ENCODE peak calls at places on chromosomes 7 and 10, in eight cellular contexts. U, E, L, Z, Y, B, W and K are unnamed samples.
A peak's percentile ranks its signal among the peaks of the same experiment; 100 is the strongest.

GRCh38 chr7:11212816-11213215 is 239.1 kb downstream of the PHF14 start:
- DNase-seq in U (no peak), E (peak; percentile 60), L (no peak), Z (no peak), Y (no peak), B (no peak), W (no peak), K (no peak)

GRCh38 chr10:47264797-47265281 is 35.2 kb upstream of the GDF10 start:
- DNase-seq in U (no peak), E (no peak), L (no peak), Z (no peak), Y (no peak), B (no peak), W (no peak), K (no peak)

GRCh38 chr7:157594306-157594705 is 257.5 kb downstream of the DNAJB6 start:
- DNase-seq in U (no peak), E (no peak), L (no peak), Z (no peak), Y (no peak), B (no peak), W (no peak), K (no peak)

GRCh38 chr10:100485336-100485735 is 22.5 kb downstream of the WNT8B start:
- DNase-seq in U (no peak), E (no peak), L (no peak), Z (no peak), Y (no peak), B (no peak), W (no peak), K (no peak)

GRCh38 chr7:11951909-11952308 is 119.9 kb upstream of the THSD7A start:
- DNase-seq in U (no peak), E (no peak), L (peak; percentile 43), Z (no peak), Y (no peak), B (no peak), W (no peak), K (no peak)

GRCh38 chr10:79939969-79940368 is 8.9 kb downstream of the SFTPD start:
- DNase-seq in U (no peak), E (no peak), L (no peak), Z (no peak), Y (no peak), B (no peak), W (no peak), K (no peak)

GRCh38 chr10:78316451-78316931 is 282.8 kb downstream of the RPS24 start:
- DNase-seq in U (no peak), E (no peak), L (peak; percentile 47), Z (peak; percentile 53), Y (peak; percentile 40), B (no peak), W (no peak), K (peak; percentile 43)

GRCh38 chr10:55500931-55501559 is 700.0 kb upstream of the PCDH15 start:
- DNase-seq in U (peak; percentile 10), E (peak; percentile 18), L (peak; percentile 2), Z (peak; percentile 49), Y (no peak), B (no peak), W (peak; percentile 59), K (peak; percentile 60)

GRCh38 chr7:137091396-137091795 is 222.9 kb downstream of the CHRM2 start:
- DNase-seq in U (no peak), E (no peak), L (peak; percentile 24), Z (peak; percentile 67), Y (peak; percentile 19), B (no peak), W (peak; percentile 82), K (peak; percentile 62)

GRCh38 chr10:57716884-57717283 is 550.8 kb downstream of the IPMK start:
- DNase-seq in U (no peak), E (peak; percentile 28), L (peak; percentile 4), Z (peak; percentile 25), Y (no peak), B (no peak), W (peak; percentile 12), K (no peak)
- TF ChIP-seq CTCF in U (peak; percentile 50), E (peak; percentile 62), L (peak; percentile 39), Z (peak; percentile 58), Y (peak; percentile 49), B (peak; percentile 45), W (peak; percentile 51), K (peak; percentile 40)

DNA sequence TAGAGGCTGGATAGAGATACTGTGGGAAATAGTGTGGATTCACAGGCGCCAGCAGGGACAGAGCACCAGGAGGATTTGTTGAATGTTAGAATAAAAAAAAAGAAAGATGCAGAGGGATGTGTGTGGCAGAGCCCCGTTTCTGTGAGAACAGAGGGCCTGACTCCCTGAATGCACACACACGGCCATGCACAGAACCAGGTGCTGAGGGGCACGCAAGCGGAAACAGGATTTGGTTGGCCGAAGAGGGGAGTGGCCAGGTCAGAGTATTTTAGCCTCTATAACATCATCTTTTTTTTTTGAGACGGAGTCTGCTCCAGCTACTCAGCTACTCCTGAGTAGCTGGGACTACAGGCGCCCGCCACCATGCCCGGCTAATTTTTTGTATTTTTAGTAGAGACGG is 21.9 kb downstream of the IQCE start:
- DNase-seq in U (no peak), E (no peak), L (no peak), Z (no peak), Y (no peak), B (no peak), W (no peak), K (no peak)
- H3K4me3 ChIP-seq in U (no peak overlapping the region), E (no peak overlapping the region), L (no peak overlapping the region), Z (no peak overlapping the region), Y (no peak overlapping the region), B (no peak overlapping the region), W (no peak overlapping the region), K (no peak overlapping the region)

GRCh38 chr7:21690717-21691116 is 147.9 kb downstream of the DNAH11 start:
- DNase-seq in U (no peak), E (no peak), L (no peak), Z (no peak), Y (no peak), B (no peak), W (no peak), K (no peak)
- TF ChIP-seq CTCF in U (no peak), E (peak; percentile 22), L (no peak), Z (peak; percentile 19), Y (no peak), B (peak; percentile 22), W (no peak), K (no peak)

GRCh38 chr7:29193316-29194205 is 1.0 kb upstream of the CHN2 start:
- DNase-seq in U (no peak), E (no peak), L (no peak), Z (peak; percentile 32), Y (no peak), B (no peak), W (no peak), K (no peak)
- H3K4me3 ChIP-seq in U (peak overlapping the region; percentile 66), E (peak overlapping the region; percentile 59), L (no peak overlapping the region), Z (peak overlapping the region; percentile 97), Y (no peak overlapping the region), B (peak overlapping the region; percentile 79), W (peak overlapping the region; percentile 59), K (no peak overlapping the region)

DNA sequence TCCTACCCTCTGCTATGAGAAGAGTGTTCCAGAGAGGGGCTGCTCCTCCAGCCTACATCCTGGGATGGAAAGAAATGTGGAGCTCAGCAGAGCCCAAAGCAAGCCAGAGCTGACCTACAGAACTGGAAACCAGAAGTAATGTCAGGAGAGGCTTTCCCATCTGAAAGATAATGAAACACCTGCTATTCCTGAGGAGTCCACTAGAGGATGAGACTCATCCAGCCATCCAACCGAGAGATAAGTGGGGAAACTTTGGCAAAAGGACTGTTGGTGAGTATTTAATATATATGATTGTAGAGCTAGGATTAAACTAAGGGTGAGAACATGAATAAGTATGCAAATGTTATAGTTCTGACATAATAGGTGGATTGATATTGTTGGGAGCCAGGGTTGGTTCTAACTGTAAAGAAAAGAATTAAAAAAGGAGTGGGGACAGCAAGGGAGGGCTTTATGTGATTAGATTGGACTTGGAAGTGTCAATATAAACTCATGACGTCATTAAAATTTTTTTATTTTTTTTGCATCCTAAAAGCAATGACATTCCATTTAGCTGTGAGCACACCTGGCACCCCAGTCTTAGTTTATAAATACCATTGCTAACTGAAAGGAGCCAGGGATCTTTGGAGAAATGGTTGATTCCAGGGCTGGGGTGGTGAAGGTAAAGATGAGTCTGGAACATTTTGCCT is 312.8 kb upstream of the NFE2L3 start:
- DNase-seq in U (no peak), E (no peak), L (no peak), Z (no peak), Y (no peak), B (no peak), W (no peak), K (no peak)
- TF ChIP-seq CTCF in U (peak; percentile 47), E (peak; percentile 47), L (peak; percentile 40), Z (peak; percentile 22), Y (peak; percentile 40), B (no peak), W (peak; percentile 24), K (peak; percentile 75)

GRCh38 chr7:2354173-2355078 is at the start of gene EIF3B:
- DNase-seq in U (peak; percentile 37), E (peak; percentile 89), L (peak; percentile 91), Z (peak; percentile 95), Y (peak; percentile 88), B (peak; percentile 87), W (peak; percentile 94), K (peak; percentile 91)
- H3K4me3 ChIP-seq in U (peak within 1 kb of the TSS; percentile 96), E (peak within 1 kb of the TSS; percentile 97), L (peak within 1 kb of the TSS; percentile 81), Z (peak within 1 kb of the TSS; percentile 98), Y (peak within 1 kb of the TSS; percentile 70), B (peak within 1 kb of the TSS; percentile 99), W (peak within 1 kb of the TSS; percentile 97), K (peak within 1 kb of the TSS; percentile 90)

DNA sequence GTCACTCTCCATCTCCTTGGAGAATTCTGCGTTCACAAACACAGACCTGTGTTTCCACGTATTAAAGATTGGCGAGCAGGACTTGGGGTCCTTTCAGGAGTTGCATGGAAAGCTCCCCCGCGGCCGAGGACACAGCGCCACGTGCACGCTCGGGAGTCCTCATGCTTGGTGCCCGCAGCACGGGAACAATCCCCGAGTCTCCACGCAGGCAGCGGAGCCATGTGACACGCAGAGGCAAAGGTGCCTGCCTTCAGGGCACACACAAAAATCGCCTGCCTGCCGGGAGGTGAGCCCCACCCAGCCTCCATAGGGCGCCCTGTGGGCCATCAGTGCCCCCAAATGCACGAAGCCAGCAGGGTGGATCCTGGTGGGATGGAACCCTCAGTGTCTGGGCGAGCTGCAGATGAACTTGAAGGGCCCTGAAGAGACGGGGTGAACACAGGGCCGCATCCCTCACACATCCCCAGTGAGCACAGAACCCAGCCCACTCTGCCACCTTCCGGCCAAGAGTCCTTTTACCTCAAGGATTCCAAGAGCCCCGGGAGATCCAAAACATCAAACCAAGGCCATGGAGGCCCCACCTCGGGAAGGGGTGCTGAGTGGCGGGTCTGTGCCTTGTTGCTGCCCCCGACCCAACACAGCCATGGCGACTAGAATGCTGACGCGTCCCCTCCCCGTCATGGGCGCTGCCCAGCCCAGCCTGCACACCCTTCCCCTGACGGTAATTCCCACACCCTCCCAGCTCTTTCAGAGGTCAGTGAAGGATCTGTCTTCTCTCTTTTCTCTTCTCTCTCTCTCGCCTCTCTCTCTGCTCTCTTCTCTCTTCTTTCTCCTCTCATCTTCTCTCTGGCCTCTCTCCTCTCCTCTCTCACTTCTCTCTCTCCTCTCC is 55.9 kb downstream of the CFAP46 start:
- DNase-seq in U (no peak), E (no peak), L (no peak), Z (no peak), Y (no peak), B (no peak), W (no peak), K (no peak)
- TF ChIP-seq CTCF in U (peak; percentile 18), E (peak; percentile 6), L (no peak), Z (no peak), Y (no peak), B (no peak), W (no peak), K (no peak)